ENCODE peak calls at places on chromosomes 16 and 17, in four cellular contexts. One of them, this sample, is unnamed.

GRCh38 chr17:66707051-66707450 is 127.9 kb upstream of the CACNG5 start:
- DNase-seq in cardiac fibroblast: no peak
- DNase-seq in transverse colon: no peak
- DNase-seq in MCF 10A: no peak
- DNase-seq in this sample: no peak

GRCh38 chr16:30429678-30430427 is at the start of gene DCTPP1:
- DNase-seq in MCF 10A: peak
- DNase-seq in cardiac fibroblast: peak
- DNase-seq in transverse colon: peak
- DNase-seq in this sample: peak

GRCh38 chr17:21163101-21163500 is 36.3 kb downstream of the DHRS7B start:
- DNase-seq in cardiac fibroblast: no peak
- DNase-seq in transverse colon: no peak
- DNase-seq in MCF 10A: no peak
- DNase-seq in this sample: peak

GRCh38 chr17:74757502-74757901 is 9.1 kb downstream of the NHERF1 start:
- DNase-seq in transverse colon: peak
- DNase-seq in MCF 10A: peak
- DNase-seq in cardiac fibroblast: no peak
- DNase-seq in this sample: no peak

GRCh38 chr17:59807892-59808509 is 84.7 kb downstream of the TUBD1 start:
- DNase-seq in cardiac fibroblast: no peak
- DNase-seq in transverse colon: no peak
- DNase-seq in MCF 10A: no peak
- DNase-seq in this sample: peak

GRCh38 chr17:14301761-14302401 is 1.0 kb downstream of the HS3ST3B1 start:
- DNase-seq in transverse colon: peak
- DNase-seq in cardiac fibroblast: peak
- DNase-seq in MCF 10A: peak
- DNase-seq in this sample: peak

GRCh38 chr17:71726320-71726719 is 394.5 kb upstream of the SOX9 start:
- DNase-seq in transverse colon: no peak
- DNase-seq in MCF 10A: no peak
- DNase-seq in cardiac fibroblast: no peak
- DNase-seq in this sample: no peak

GRCh38 chr17:64247836-64248235 is 15.2 kb downstream of the TEX2 start:
- DNase-seq in cardiac fibroblast: no peak
- DNase-seq in MCF 10A: no peak
- DNase-seq in transverse colon: no peak
- DNase-seq in this sample: no peak

GRCh38 chr17:82373731-82374625 is 2.4 kb downstream of the UTS2R start:
- DNase-seq in transverse colon: no peak
- DNase-seq in MCF 10A: no peak
- DNase-seq in cardiac fibroblast: no peak
- DNase-seq in this sample: no peak

GRCh38 chr17:9925457-9925856 is 20.4 kb upstream of the RCVRN start:
- DNase-seq in cardiac fibroblast: no peak
- DNase-seq in MCF 10A: no peak
- DNase-seq in transverse colon: no peak
- DNase-seq in this sample: no peak

GRCh38 chr17:14222611-14223010 is 14.1 kb downstream of the CDRT15 start:
- DNase-seq in MCF 10A: no peak
- DNase-seq in cardiac fibroblast: no peak
- DNase-seq in transverse colon: no peak
- DNase-seq in this sample: no peak

GRCh38 chr17:81529437-81529803 is 1.2 kb downstream of the FSCN2 start:
- DNase-seq in transverse colon: no peak
- DNase-seq in cardiac fibroblast: no peak
- DNase-seq in MCF 10A: no peak
- DNase-seq in this sample: no peak

GRCh38 chr17:73827627-73828241 is 183.5 kb upstream of the SDK2 start:
- DNase-seq in MCF 10A: no peak
- DNase-seq in cardiac fibroblast: no peak
- DNase-seq in transverse colon: peak
- DNase-seq in this sample: no peak

GRCh38 chr16:70750893-70751467 is 50.0 kb downstream of the VAC14 start:
- DNase-seq in transverse colon: peak
- DNase-seq in cardiac fibroblast: peak
- DNase-seq in MCF 10A: peak
- DNase-seq in this sample: peak

GRCh38 chr17:49910094-49910857 is 58.7 kb upstream of the DLX4 start:
- DNase-seq in transverse colon: no peak
- DNase-seq in MCF 10A: no peak
- DNase-seq in cardiac fibroblast: peak
- DNase-seq in this sample: no peak

GRCh38 chr16:4319454-4319853 is 3.6 kb downstream of the GLIS2 start:
- DNase-seq in transverse colon: peak
- DNase-seq in cardiac fibroblast: peak
- DNase-seq in MCF 10A: no peak
- DNase-seq in this sample: no peak

GRCh38 chr17:79651266-79651665 is 40.4 kb upstream of the RBFOX3 start:
- DNase-seq in transverse colon: no peak
- DNase-seq in cardiac fibroblast: no peak
- DNase-seq in MCF 10A: no peak
- DNase-seq in this sample: no peak

GRCh38 chr16:28823719-28824547 is 1.1 kb downstream of the ATXN2L start:
- DNase-seq in transverse colon: peak
- DNase-seq in cardiac fibroblast: peak
- DNase-seq in MCF 10A: peak
- DNase-seq in this sample: peak

GRCh38 chr17:82772026-82772425 is 20.2 kb downstream of the TBCD start:
- DNase-seq in MCF 10A: peak
- DNase-seq in cardiac fibroblast: peak
- DNase-seq in transverse colon: peak
- DNase-seq in this sample: peak